ENCODE peak calls at places on chromosomes 5 and 9, in five cellular contexts. One of them, this sample, is unnamed.

GRCh38 chr5:88876714-88877113 is 6.3 kb downstream of the MEF2C start:
- DNase-seq in cardiac fibroblast: no peak
- DNase-seq in fibroblast of pulmonary artery: no peak
- DNase-seq in sigmoid colon: no peak
- DNase-seq in small intestine: no peak
- DNase-seq in this sample: no peak

GRCh38 chr9:68750179-68750685 is 45.2 kb downstream of the PIP5K1B start:
- DNase-seq in fibroblast of pulmonary artery: no peak
- DNase-seq in cardiac fibroblast: no peak
- DNase-seq in small intestine: no peak
- DNase-seq in sigmoid colon: no peak
- DNase-seq in this sample: no peak

GRCh38 chr5:84718377-84718776 is 333.7 kb upstream of the EDIL3 start:
- DNase-seq in cardiac fibroblast: peak; percentile 4
- DNase-seq in small intestine: no peak
- DNase-seq in fibroblast of pulmonary artery: no peak
- DNase-seq in sigmoid colon: no peak
- DNase-seq in this sample: no peak

GRCh38 chr5:123807177-123807900 is 295.4 kb downstream of the CSNK1G3 start:
- DNase-seq in sigmoid colon: no peak
- DNase-seq in cardiac fibroblast: no peak
- DNase-seq in fibroblast of pulmonary artery: no peak
- DNase-seq in small intestine: no peak
- DNase-seq in this sample: no peak

GRCh38 chr5:96714951-96715451 is 52.8 kb downstream of the CAST start:
- DNase-seq in small intestine: peak; percentile 97
- DNase-seq in sigmoid colon: peak; percentile 73
- DNase-seq in cardiac fibroblast: peak; percentile 91
- DNase-seq in fibroblast of pulmonary artery: peak; percentile 89
- DNase-seq in this sample: no peak

GRCh38 chr9:121820286-121821005 is 169.0 kb downstream of the DAB2IP start:
- DNase-seq in sigmoid colon: no peak
- DNase-seq in fibroblast of pulmonary artery: no peak
- DNase-seq in cardiac fibroblast: no peak
- DNase-seq in small intestine: no peak
- DNase-seq in this sample: no peak

GRCh38 chr9:95852059-95853032 is 23.1 kb upstream of the ERCC6L2 start:
- DNase-seq in fibroblast of pulmonary artery: peak; percentile 44
- DNase-seq in cardiac fibroblast: no peak
- DNase-seq in small intestine: no peak
- DNase-seq in sigmoid colon: no peak
- DNase-seq in this sample: no peak

GRCh38 chr9:77569335-77569734 is 78.8 kb downstream of the GNA14 start:
- DNase-seq in fibroblast of pulmonary artery: no peak
- DNase-seq in sigmoid colon: no peak
- DNase-seq in small intestine: no peak
- DNase-seq in cardiac fibroblast: peak; percentile 20
- DNase-seq in this sample: no peak

GRCh38 chr5:53381-54174 is 38.4 kb upstream of the PLEKHG4B start:
- DNase-seq in fibroblast of pulmonary artery: peak; percentile 10
- DNase-seq in sigmoid colon: no peak
- DNase-seq in cardiac fibroblast: peak; percentile 36
- DNase-seq in small intestine: no peak
- DNase-seq in this sample: peak; percentile 17

GRCh38 chr5:67144183-67144639 is 52.4 kb downstream of the CD180 start:
- DNase-seq in fibroblast of pulmonary artery: no peak
- DNase-seq in small intestine: peak; percentile 80
- DNase-seq in cardiac fibroblast: no peak
- DNase-seq in sigmoid colon: no peak
- DNase-seq in this sample: no peak

GRCh38 chr9:92439921-92440750 is 15.9 kb upstream of the OMD start:
- DNase-seq in sigmoid colon: no peak
- DNase-seq in fibroblast of pulmonary artery: peak; percentile 65
- DNase-seq in small intestine: no peak
- DNase-seq in cardiac fibroblast: peak; percentile 42
- DNase-seq in this sample: no peak

GRCh38 chr5:164504141-164504772 is 998.8 kb downstream of the MAT2B start:
- DNase-seq in small intestine: peak; percentile 47
- DNase-seq in cardiac fibroblast: peak; percentile 79
- DNase-seq in sigmoid colon: no peak
- DNase-seq in fibroblast of pulmonary artery: peak; percentile 82
- DNase-seq in this sample: peak; percentile 49

GRCh38 chr5:71653119-71653518 is 66.0 kb upstream of the CARTPT start:
- DNase-seq in cardiac fibroblast: peak; percentile 26
- DNase-seq in fibroblast of pulmonary artery: peak; percentile 37
- DNase-seq in sigmoid colon: no peak
- DNase-seq in small intestine: no peak
- DNase-seq in this sample: no peak

GRCh38 chr5:150186137-150186536 is 3.7 kb upstream of the SLC6A7 start:
- DNase-seq in fibroblast of pulmonary artery: no peak
- DNase-seq in sigmoid colon: no peak
- DNase-seq in small intestine: no peak
- DNase-seq in cardiac fibroblast: no peak
- DNase-seq in this sample: no peak

GRCh38 chr9:81264516-81264915 is 424.8 kb downstream of the TLE1 start:
- DNase-seq in fibroblast of pulmonary artery: peak; percentile 48
- DNase-seq in small intestine: no peak
- DNase-seq in cardiac fibroblast: peak; percentile 4
- DNase-seq in sigmoid colon: no peak
- DNase-seq in this sample: no peak

GRCh38 chr5:98540056-98540455 is 233.4 kb upstream of the RGMB start:
- DNase-seq in small intestine: no peak
- DNase-seq in fibroblast of pulmonary artery: no peak
- DNase-seq in sigmoid colon: no peak
- DNase-seq in cardiac fibroblast: no peak
- DNase-seq in this sample: no peak

GRCh38 chr5:8650197-8650596 is 781.2 kb downstream of the MTRR start:
- DNase-seq in cardiac fibroblast: no peak
- DNase-seq in fibroblast of pulmonary artery: no peak
- DNase-seq in small intestine: no peak
- DNase-seq in sigmoid colon: no peak
- DNase-seq in this sample: no peak

GRCh38 chr5:148314187-148314586 is 2.0 kb downstream of the SPINK7 start:
- DNase-seq in fibroblast of pulmonary artery: no peak
- DNase-seq in cardiac fibroblast: no peak
- DNase-seq in small intestine: no peak
- DNase-seq in sigmoid colon: no peak
- DNase-seq in this sample: no peak

GRCh38 chr9:38687389-38687842 is 32.5 kb downstream of the FAM240B start:
- DNase-seq in fibroblast of pulmonary artery: no peak
- DNase-seq in sigmoid colon: peak; percentile 72
- DNase-seq in cardiac fibroblast: peak; percentile 33
- DNase-seq in small intestine: peak; percentile 77
- DNase-seq in this sample: no peak

GRCh38 chr5:140182803-140183367 is 7.9 kb downstream of the CYSTM1 start:
- DNase-seq in fibroblast of pulmonary artery: peak; percentile 45
- DNase-seq in cardiac fibroblast: peak; percentile 79
- DNase-seq in small intestine: peak; percentile 35
- DNase-seq in sigmoid colon: peak; percentile 77
- DNase-seq in this sample: no peak

GRCh38 chr9:34442770-34443169 is 15.6 kb downstream of the FAM219A start:
- DNase-seq in small intestine: no peak
- DNase-seq in sigmoid colon: no peak
- DNase-seq in fibroblast of pulmonary artery: no peak
- DNase-seq in cardiac fibroblast: no peak
- DNase-seq in this sample: no peak
- H3K4me3 ChIP-seq in small intestine: no peak overlapping the region
- H3K4me3 ChIP-seq in sigmoid colon: no peak overlapping the region
- H3K4me3 ChIP-seq in fibroblast of pulmonary artery: no peak overlapping the region
- H3K4me3 ChIP-seq in cardiac fibroblast: no peak overlapping the region
- H3K4me3 ChIP-seq in this sample: no peak overlapping the region

DNA sequence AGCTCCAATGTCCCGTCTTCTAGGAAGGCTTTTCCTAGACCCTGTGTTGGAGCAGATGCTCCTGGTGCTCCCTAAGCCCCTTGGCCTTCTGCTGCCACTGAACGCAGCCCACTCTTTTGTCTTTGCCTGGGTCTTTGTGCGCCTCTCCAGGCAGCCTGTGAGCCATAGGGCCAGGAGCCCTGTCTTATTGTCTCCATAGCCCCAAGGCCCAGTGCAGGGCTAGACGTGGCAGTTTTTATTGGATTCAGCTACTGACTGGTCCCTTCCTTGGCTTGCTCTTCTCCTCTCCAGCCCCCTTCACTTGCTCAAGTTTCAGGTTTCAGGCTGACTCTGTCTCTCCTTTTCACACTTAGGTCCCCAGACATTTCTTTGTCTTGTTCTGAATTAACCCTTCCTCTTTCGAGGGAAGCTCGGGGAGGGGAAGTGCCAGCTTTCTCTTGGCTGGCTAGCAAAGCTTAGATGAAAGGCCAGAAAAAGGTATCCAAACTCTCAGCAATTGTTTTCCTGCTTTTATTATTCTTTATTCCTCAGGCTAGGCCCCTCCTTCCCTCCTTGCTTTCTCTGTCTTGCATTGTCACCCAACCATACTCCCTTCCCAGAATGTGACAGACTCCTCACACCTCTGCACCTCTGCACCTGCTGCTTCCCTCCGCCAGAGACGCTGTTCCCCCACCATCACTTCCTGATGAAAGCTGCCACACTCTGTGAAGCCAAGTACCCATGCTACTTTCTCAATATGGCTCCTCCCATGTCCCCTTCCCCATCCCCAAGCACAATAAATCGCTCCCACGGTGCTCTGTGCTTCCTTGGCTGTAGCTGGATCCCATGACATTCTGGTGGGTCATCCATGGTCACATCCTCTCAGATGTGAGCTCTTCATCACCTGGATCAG is 101.6 kb upstream of the CPEB4 start:
- DNase-seq in cardiac fibroblast: no peak
- DNase-seq in sigmoid colon: no peak
- DNase-seq in fibroblast of pulmonary artery: no peak
- DNase-seq in small intestine: no peak
- DNase-seq in this sample: no peak
- H3K4me3 ChIP-seq in cardiac fibroblast: no peak overlapping the region
- H3K4me3 ChIP-seq in sigmoid colon: no peak overlapping the region
- H3K4me3 ChIP-seq in fibroblast of pulmonary artery: no peak overlapping the region
- H3K4me3 ChIP-seq in small intestine: no peak overlapping the region
- H3K4me3 ChIP-seq in this sample: no peak overlapping the region

DNA sequence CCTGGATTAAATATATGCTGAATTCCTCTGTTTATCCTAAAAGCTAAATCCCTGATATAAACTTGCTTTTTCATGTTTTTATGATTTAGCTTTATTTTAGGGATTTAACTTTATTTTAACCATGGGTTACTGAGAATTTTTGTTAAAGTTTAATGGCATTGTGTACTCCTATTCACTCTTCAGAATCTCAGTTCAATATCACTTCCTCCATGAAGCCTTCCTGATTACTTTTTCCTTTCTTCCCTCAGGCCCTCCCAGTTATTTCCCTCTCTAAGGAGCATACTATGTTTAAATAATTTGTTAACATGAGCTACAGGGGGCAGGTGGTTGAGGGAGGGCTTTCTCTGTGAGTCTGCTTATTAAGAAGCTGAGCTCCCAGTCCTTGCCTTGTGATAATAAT is 149.9 kb downstream of the MTX3 start:
- DNase-seq in fibroblast of pulmonary artery: no peak
- DNase-seq in small intestine: no peak
- DNase-seq in sigmoid colon: no peak
- DNase-seq in cardiac fibroblast: no peak
- DNase-seq in this sample: no peak
- H3K4me3 ChIP-seq in fibroblast of pulmonary artery: no peak overlapping the region
- H3K4me3 ChIP-seq in small intestine: no peak overlapping the region
- H3K4me3 ChIP-seq in sigmoid colon: no peak overlapping the region
- H3K4me3 ChIP-seq in cardiac fibroblast: no peak overlapping the region
- H3K4me3 ChIP-seq in this sample: no peak overlapping the region

GRCh38 chr5:55218966-55219365 is 8.1 kb downstream of the MCIDAS start:
- DNase-seq in fibroblast of pulmonary artery: no peak
- DNase-seq in cardiac fibroblast: no peak
- DNase-seq in small intestine: peak; percentile 93
- DNase-seq in sigmoid colon: no peak
- DNase-seq in this sample: no peak
- H3K4me3 ChIP-seq in fibroblast of pulmonary artery: no peak overlapping the region
- H3K4me3 ChIP-seq in cardiac fibroblast: no peak overlapping the region
- H3K4me3 ChIP-seq in small intestine: no peak overlapping the region
- H3K4me3 ChIP-seq in sigmoid colon: no peak overlapping the region
- H3K4me3 ChIP-seq in this sample: no peak overlapping the region

GRCh38 chr5:177507165-177507564 is 2.5 kb downstream of the DOK3 start:
- DNase-seq in fibroblast of pulmonary artery: peak; percentile 40
- DNase-seq in sigmoid colon: no peak
- DNase-seq in cardiac fibroblast: no peak
- DNase-seq in small intestine: no peak
- DNase-seq in this sample: no peak
- H3K4me3 ChIP-seq in fibroblast of pulmonary artery: no peak overlapping the region
- H3K4me3 ChIP-seq in sigmoid colon: no peak overlapping the region
- H3K4me3 ChIP-seq in cardiac fibroblast: no peak overlapping the region
- H3K4me3 ChIP-seq in small intestine: no peak overlapping the region
- H3K4me3 ChIP-seq in this sample: no peak overlapping the region

DNA sequence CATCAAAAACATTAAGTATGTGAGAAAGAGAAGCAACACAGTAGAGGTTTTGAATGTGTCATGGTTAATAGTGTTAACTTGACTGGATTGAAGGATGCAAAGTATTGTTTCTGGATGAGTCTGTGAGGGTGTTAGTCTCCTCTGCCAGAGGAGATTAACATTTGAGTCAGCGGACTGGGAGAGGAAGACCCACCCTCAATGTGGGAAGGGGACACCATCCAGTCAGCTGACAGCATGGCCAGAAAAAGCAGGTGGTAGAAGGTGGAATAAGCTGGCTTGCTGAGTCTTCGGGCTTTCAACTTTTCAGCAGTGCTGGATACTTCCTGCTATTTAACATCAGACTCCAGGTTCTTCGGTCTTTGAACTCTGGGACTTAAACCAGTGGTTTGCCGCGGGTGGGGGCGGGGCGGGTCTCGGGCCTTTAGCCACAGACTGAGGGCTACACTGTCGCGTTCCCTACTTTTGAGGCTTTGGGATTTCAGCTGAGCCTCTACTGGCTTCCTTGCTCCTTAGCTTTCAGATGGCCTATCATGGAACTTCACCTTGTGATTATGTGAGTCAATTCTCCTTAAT is 309.9 kb upstream of the ST8SIA4 start:
- DNase-seq in sigmoid colon: no peak
- DNase-seq in cardiac fibroblast: no peak
- DNase-seq in fibroblast of pulmonary artery: no peak
- DNase-seq in small intestine: peak; percentile 4
- DNase-seq in this sample: no peak
- H3K4me3 ChIP-seq in sigmoid colon: no peak overlapping the region
- H3K4me3 ChIP-seq in cardiac fibroblast: no peak overlapping the region
- H3K4me3 ChIP-seq in fibroblast of pulmonary artery: no peak overlapping the region
- H3K4me3 ChIP-seq in small intestine: no peak overlapping the region
- H3K4me3 ChIP-seq in this sample: no peak overlapping the region

DNA sequence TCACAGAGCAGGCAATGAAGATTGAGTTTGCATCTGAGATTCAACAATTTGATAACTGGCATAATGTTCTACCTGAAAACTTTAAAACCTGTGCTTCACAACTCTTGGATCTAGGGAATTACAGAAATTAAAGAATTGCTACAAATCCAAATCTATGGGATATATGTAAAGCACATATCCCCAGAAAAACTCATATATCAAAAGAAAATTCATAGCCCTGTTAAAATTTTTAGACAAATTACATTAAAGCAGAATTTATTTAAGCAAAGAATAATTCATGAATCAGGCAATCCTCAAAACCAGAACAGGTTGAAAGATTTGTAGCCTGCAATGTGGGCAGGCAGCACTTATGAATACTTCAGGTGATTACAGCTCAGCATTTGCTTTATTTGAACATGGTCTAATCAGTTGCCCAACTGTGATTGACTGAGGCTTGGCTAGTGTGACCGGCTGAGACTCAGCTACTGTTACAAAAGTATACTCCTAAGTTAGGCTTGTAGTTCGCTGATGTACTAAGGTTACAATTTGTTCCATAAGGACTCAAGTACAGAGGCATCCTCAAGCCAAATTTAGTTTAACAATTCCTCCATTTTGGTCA is 10.3 kb upstream of the UBTD2 start:
- DNase-seq in small intestine: no peak
- DNase-seq in cardiac fibroblast: no peak
- DNase-seq in fibroblast of pulmonary artery: no peak
- DNase-seq in sigmoid colon: no peak
- DNase-seq in this sample: no peak
- H3K4me3 ChIP-seq in small intestine: no peak overlapping the region
- H3K4me3 ChIP-seq in cardiac fibroblast: no peak overlapping the region
- H3K4me3 ChIP-seq in fibroblast of pulmonary artery: no peak overlapping the region
- H3K4me3 ChIP-seq in sigmoid colon: no peak overlapping the region
- H3K4me3 ChIP-seq in this sample: no peak overlapping the region

GRCh38 chr5:5480481-5481111 is 58.1 kb downstream of the ICE1 start:
- DNase-seq in small intestine: no peak
- DNase-seq in sigmoid colon: no peak
- DNase-seq in cardiac fibroblast: no peak
- DNase-seq in fibroblast of pulmonary artery: no peak
- DNase-seq in this sample: no peak
- H3K4me3 ChIP-seq in small intestine: no peak overlapping the region
- H3K4me3 ChIP-seq in sigmoid colon: no peak overlapping the region
- H3K4me3 ChIP-seq in cardiac fibroblast: no peak overlapping the region
- H3K4me3 ChIP-seq in fibroblast of pulmonary artery: no peak overlapping the region
- H3K4me3 ChIP-seq in this sample: no peak overlapping the region

This sample was measured in Jurkat, Clone E6-1.